ENCODE peak calls at places on chromosomes 7 and 10, in four cellular contexts. Q is mammary epithelial cell, T is mesothelial cell of epicardium, Y is upper lobe of right lung. U is an unnamed sample.

GRCh38 chr7:123682690-123683089 is 27.0 kb downstream of the LMOD2 start:
- DNase-seq in T (no peak), Y (no peak), Q (peak; percentile 32), U (no peak)

GRCh38 chr10:132273966-132274365 is 33.8 kb downstream of the STK32C start:
- DNase-seq in T (no peak), Y (no peak), Q (no peak), U (no peak)

GRCh38 chr7:5636914-5637313 is 144.5 kb downstream of the RNF216 start:
- DNase-seq in T (no peak), Q (peak; percentile 66), Y (no peak), U (no peak)

GRCh38 chr10:58512470-58513188 is at the start of gene BICC1:
- DNase-seq in Y (peak; percentile 63), T (peak; percentile 72), Q (peak; percentile 46), U (peak; percentile 75)

GRCh38 chr7:158569858-158570239 is 17.8 kb downstream of the PTPRN2 start:
- DNase-seq in Q (no peak), Y (no peak), T (no peak), U (no peak)

GRCh38 chr7:28688651-28689050 is 269.5 kb downstream of the TRIL start:
- DNase-seq in Q (peak; percentile 76), Y (no peak), T (no peak), U (no peak)

GRCh38 chr10:103125323-103126267 is 67.5 kb downstream of the NT5C2 start:
- DNase-seq in Y (no peak), T (no peak), Q (no peak), U (no peak)

GRCh38 chr10:58209669-58210068 is 58.0 kb downstream of the IPMK start:
- DNase-seq in Y (peak; percentile 30), Q (no peak), T (no peak), U (no peak)

GRCh38 chr7:90605055-90605454 is 8.9 kb downstream of the CDK14 start:
- DNase-seq in Y (no peak), Q (no peak), T (no peak), U (peak; percentile 28)

GRCh38 chr10:74502963-74503608 is 323.3 kb upstream of the KAT6B start:
- DNase-seq in Y (no peak), Q (peak; percentile 72), T (no peak), U (no peak)

GRCh38 chr10:69358148-69358795 is 58.4 kb downstream of the TACR2 start:
- DNase-seq in Y (no peak), Q (no peak), T (no peak), U (no peak)
- TF ChIP-seq CTCF in Y (no peak), Q (no peak), T (no peak), U (no peak)

DNA sequence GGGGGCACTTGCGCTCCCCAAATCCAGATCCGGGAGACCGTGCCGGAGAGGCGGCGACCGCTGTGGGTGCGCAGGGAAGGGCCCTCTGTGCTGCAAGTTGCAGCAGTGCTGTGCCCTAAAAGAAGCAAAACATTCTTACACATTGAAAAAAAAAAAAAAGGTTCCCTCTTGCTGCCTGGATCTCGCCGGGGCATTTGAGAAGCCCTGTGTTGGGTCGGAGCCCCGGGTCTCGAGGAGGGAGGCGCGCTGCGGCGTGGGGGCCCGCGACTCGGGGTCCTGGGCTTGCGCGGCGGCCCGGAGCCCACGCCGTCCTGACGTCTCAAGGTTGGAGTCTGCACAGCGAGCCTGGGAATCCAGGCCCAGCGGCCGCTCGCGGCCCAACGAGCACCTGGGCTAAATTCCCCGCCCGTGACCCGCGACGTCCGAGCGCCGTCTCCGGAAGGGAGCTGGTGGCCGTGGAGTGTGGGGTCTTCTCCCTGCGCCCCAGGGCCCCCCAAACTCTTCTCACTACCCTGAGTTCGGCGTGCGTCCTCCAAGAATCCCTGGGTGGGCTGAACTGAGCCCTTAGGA is 1.3 kb upstream of the CTBP2 start:
- DNase-seq in Q (no peak), T (peak; percentile 58), Y (peak; percentile 73), U (peak; percentile 41)
- TF ChIP-seq CTCF in Q (peak; percentile 64), T (no peak), Y (peak; percentile 1), U (peak; percentile 4)

GRCh38 chr10:63887026-63887589 is 365.9 kb downstream of the REEP3 start:
- DNase-seq in Y (no peak), T (no peak), Q (no peak), U (peak; percentile 38)
- TF ChIP-seq CTCF in Y (no peak), T (no peak), Q (no peak), U (peak; percentile 9)

DNA sequence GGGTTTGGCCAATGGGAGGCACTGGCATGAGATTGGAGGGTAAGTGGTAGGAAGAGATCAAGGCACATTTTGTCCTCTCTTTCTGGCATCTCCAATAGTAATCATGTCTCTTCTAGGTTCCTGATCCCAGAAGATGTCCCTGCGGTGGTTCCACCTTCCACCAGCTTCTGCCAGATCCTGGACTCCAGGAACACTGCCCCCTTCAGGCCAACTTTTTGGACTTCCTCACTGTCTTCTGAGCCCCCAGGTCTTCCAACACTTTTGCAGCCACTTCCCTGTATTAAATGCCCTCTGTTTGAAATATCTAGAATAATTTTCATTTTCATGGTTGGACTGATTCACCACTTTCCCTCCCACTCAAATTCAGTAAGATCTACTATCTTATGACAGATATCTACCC is 60.9 kb downstream of the BAMBI start:
- DNase-seq in Q (no peak), Y (no peak), T (no peak), U (no peak)
- TF ChIP-seq CTCF in Q (no peak), Y (no peak), T (peak; percentile 31), U (no peak)

GRCh38 chr7:2060701-2061100 is 172.0 kb downstream of the MAD1L1 start:
- DNase-seq in T (no peak), Q (no peak), Y (no peak), U (no peak)

GRCh38 chr7:2066251-2066919 is 166.4 kb downstream of the MAD1L1 start:
- DNase-seq in T (no peak), Y (no peak), Q (no peak), U (peak; percentile 51)

GRCh38 chr7:2065516-2065915 is 167.2 kb downstream of the MAD1L1 start:
- DNase-seq in Q (no peak), T (no peak), Y (no peak), U (no peak)

GRCh38 chr7:2062648-2063047 is 170.1 kb downstream of the MAD1L1 start:
- DNase-seq in T (no peak), Q (no peak), Y (no peak), U (no peak)

GRCh38 chr7:2063562-2064360 is 169.0 kb downstream of the MAD1L1 start:
- DNase-seq in T (no peak), Y (no peak), Q (peak; percentile 8), U (peak; percentile 64)
- TF ChIP-seq CTCF in T (peak; percentile 24), Y (no peak), Q (no peak), U (peak; percentile 38)

GRCh38 chr10:44457259-44457658 is 72.4 kb upstream of the CXCL12 start:
- DNase-seq in T (no peak), Q (no peak), Y (no peak), U (no peak)
- TF ChIP-seq CTCF in T (peak; percentile 47), Q (no peak), Y (no peak), U (peak; percentile 30)

GRCh38 chr10:14062528-14063260 is 268.0 kb downstream of the FRMD4A start:
- DNase-seq in Y (no peak), T (no peak), Q (no peak), U (no peak)

GRCh38 chr10:14060320-14061070 is 270.2 kb downstream of the FRMD4A start:
- DNase-seq in Q (no peak), Y (no peak), T (no peak), U (no peak)

GRCh38 chr10:14052926-14053325 is 277.8 kb downstream of the FRMD4A start:
- DNase-seq in T (no peak), Y (no peak), Q (no peak), U (no peak)

GRCh38 chr10:14056545-14057332 is 274.0 kb downstream of the FRMD4A start:
- DNase-seq in T (no peak), Y (no peak), Q (no peak), U (peak; percentile 53)
- TF ChIP-seq CTCF in T (no peak), Y (no peak), Q (no peak), U (no peak)

DNA sequence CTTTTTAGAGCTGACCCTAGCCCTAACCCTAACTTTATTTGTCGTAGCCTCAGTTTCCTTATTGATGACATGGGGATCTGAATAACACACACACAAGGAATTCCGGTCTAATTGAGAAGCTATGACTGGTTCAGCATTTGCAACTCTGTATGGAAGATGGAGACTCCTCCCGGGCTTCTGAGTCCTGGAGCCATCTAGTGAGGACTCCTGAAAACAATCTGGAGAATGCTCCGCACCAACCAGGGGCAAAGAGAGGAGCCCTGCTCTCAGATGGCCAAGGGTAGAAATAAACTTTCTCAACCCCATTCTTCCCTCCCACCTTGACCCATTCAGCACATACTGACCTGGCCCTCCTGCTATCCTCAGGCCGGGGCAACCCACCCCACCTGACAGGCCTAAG is 26.4 kb downstream of the MBL2 start:
- DNase-seq in T (no peak), Y (no peak), Q (no peak), U (no peak)
- TF ChIP-seq CTCF in T (no peak), Y (no peak), Q (peak; percentile 19), U (no peak)

DNA sequence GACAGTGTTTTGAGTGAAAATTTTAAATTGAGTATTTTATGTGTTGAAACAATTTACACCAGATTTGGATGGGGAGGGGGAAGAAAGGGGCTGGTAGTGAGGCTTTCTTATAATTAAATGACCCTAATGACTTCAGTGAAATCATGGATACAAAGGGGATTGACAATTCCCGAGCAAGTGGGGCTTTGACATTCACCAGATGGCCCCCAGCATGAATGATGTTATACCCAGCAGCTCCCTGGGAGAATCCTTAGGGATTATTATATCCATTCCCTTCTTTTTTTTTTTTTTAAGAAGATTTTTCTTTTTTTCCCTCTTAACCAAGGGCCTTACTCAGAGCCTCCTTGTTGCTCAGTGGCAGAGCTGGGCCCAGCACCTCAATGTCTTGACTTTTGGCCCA is 17.9 kb downstream of the PLPP4 start:
- DNase-seq in Y (no peak), T (no peak), Q (no peak), U (no peak)
- TF ChIP-seq CTCF in Y (no peak), T (no peak), Q (no peak), U (no peak)

U was measured in glutamatergic neuron.